ENCODE peak calls at places on chromosomes 6 and 20, in eight cellular contexts. One of them, this sample, is unnamed.

GRCh38 chr20:47489448-47489872 is 12.2 kb upstream of the NCOA3 start:
- DNase-seq in HS-5: no peak
- DNase-seq in Kasumi-1: peak
- DNase-seq in GM06990: peak
- DNase-seq in stromal cell of bone marrow: no peak
- DNase-seq in SK-MEL-5: no peak
- DNase-seq in AG08395: no peak
- DNase-seq in globus pallidus: peak
- DNase-seq in this sample: no peak

GRCh38 chr6:153568601-153569000 is 437.5 kb upstream of the RGS17 start:
- DNase-seq in SK-MEL-5: no peak
- DNase-seq in HS-5: peak
- DNase-seq in Kasumi-1: no peak
- DNase-seq in GM06990: no peak
- DNase-seq in AG08395: no peak
- DNase-seq in globus pallidus: no peak
- DNase-seq in stromal cell of bone marrow: peak
- DNase-seq in this sample: no peak

GRCh38 chr6:610882-611281 is 46.0 kb downstream of the HUS1B start:
- DNase-seq in globus pallidus: no peak
- DNase-seq in Kasumi-1: peak
- DNase-seq in HS-5: no peak
- DNase-seq in SK-MEL-5: no peak
- DNase-seq in stromal cell of bone marrow: no peak
- DNase-seq in GM06990: no peak
- DNase-seq in AG08395: no peak
- DNase-seq in this sample: no peak

GRCh38 chr6:21402368-21402767 is 191.2 kb upstream of the SOX4 start:
- DNase-seq in SK-MEL-5: no peak
- DNase-seq in globus pallidus: no peak
- DNase-seq in HS-5: peak
- DNase-seq in GM06990: peak
- DNase-seq in stromal cell of bone marrow: peak
- DNase-seq in Kasumi-1: no peak
- DNase-seq in AG08395: peak
- DNase-seq in this sample: no peak

GRCh38 chr20:44911264-44911921 is 1.5 kb downstream of the PABPC1L start:
- DNase-seq in AG08395: peak
- DNase-seq in HS-5: no peak
- DNase-seq in stromal cell of bone marrow: peak
- DNase-seq in globus pallidus: no peak
- DNase-seq in SK-MEL-5: peak
- DNase-seq in Kasumi-1: peak
- DNase-seq in GM06990: peak
- DNase-seq in this sample: peak

GRCh38 chr6:73511796-73512195 is 9.0 kb downstream of the EEF1A1 start:
- DNase-seq in SK-MEL-5: no peak
- DNase-seq in GM06990: no peak
- DNase-seq in Kasumi-1: no peak
- DNase-seq in HS-5: no peak
- DNase-seq in globus pallidus: no peak
- DNase-seq in AG08395: no peak
- DNase-seq in stromal cell of bone marrow: no peak
- DNase-seq in this sample: no peak

GRCh38 chr6:44003345-44004061 is 123.7 kb downstream of the MRPL14 start:
- DNase-seq in HS-5: no peak
- DNase-seq in Kasumi-1: no peak
- DNase-seq in AG08395: no peak
- DNase-seq in GM06990: peak
- DNase-seq in SK-MEL-5: no peak
- DNase-seq in globus pallidus: no peak
- DNase-seq in stromal cell of bone marrow: no peak
- DNase-seq in this sample: no peak

GRCh38 chr6:39076993-39077535 is 28.5 kb downstream of the GLP1R start:
- DNase-seq in HS-5: no peak
- DNase-seq in SK-MEL-5: no peak
- DNase-seq in AG08395: no peak
- DNase-seq in Kasumi-1: no peak
- DNase-seq in globus pallidus: no peak
- DNase-seq in stromal cell of bone marrow: no peak
- DNase-seq in GM06990: no peak
- DNase-seq in this sample: no peak

GRCh38 chr6:16154904-16155303 is 26.0 kb downstream of the MYLIP start:
- DNase-seq in AG08395: peak
- DNase-seq in HS-5: no peak
- DNase-seq in GM06990: no peak
- DNase-seq in globus pallidus: no peak
- DNase-seq in Kasumi-1: no peak
- DNase-seq in SK-MEL-5: no peak
- DNase-seq in stromal cell of bone marrow: peak
- DNase-seq in this sample: no peak

GRCh38 chr6:3456395-3456767 is 469 bp downstream of the SLC22A23 start:
- DNase-seq in Kasumi-1: no peak
- DNase-seq in stromal cell of bone marrow: no peak
- DNase-seq in HS-5: no peak
- DNase-seq in AG08395: peak
- DNase-seq in globus pallidus: no peak
- DNase-seq in GM06990: no peak
- DNase-seq in SK-MEL-5: no peak
- DNase-seq in this sample: peak

GRCh38 chr6:36821581-36822335 is 17.5 kb downstream of the CPNE5 start:
- DNase-seq in stromal cell of bone marrow: no peak
- DNase-seq in HS-5: no peak
- DNase-seq in globus pallidus: no peak
- DNase-seq in Kasumi-1: no peak
- DNase-seq in AG08395: no peak
- DNase-seq in SK-MEL-5: peak
- DNase-seq in GM06990: no peak
- DNase-seq in this sample: no peak

GRCh38 chr6:144758602-144759001 is 473.5 kb downstream of the UTRN start:
- DNase-seq in Kasumi-1: no peak
- DNase-seq in AG08395: no peak
- DNase-seq in stromal cell of bone marrow: no peak
- DNase-seq in GM06990: no peak
- DNase-seq in globus pallidus: no peak
- DNase-seq in SK-MEL-5: no peak
- DNase-seq in HS-5: no peak
- DNase-seq in this sample: no peak

GRCh38 chr20:49758781-49759180 is 45.1 kb upstream of the B4GALT5 start:
- DNase-seq in Kasumi-1: no peak
- DNase-seq in globus pallidus: no peak
- DNase-seq in AG08395: no peak
- DNase-seq in stromal cell of bone marrow: no peak
- DNase-seq in SK-MEL-5: no peak
- DNase-seq in GM06990: no peak
- DNase-seq in HS-5: no peak
- DNase-seq in this sample: no peak

GRCh38 chr6:42281016-42281533 is 63.4 kb upstream of the MRPS10 start:
- DNase-seq in stromal cell of bone marrow: no peak
- DNase-seq in Kasumi-1: no peak
- DNase-seq in globus pallidus: no peak
- DNase-seq in SK-MEL-5: no peak
- DNase-seq in AG08395: no peak
- DNase-seq in HS-5: no peak
- DNase-seq in GM06990: no peak
- DNase-seq in this sample: no peak

GRCh38 chr6:106161893-106162292 is 75.8 kb downstream of the PRDM1 start:
- DNase-seq in Kasumi-1: no peak
- DNase-seq in globus pallidus: no peak
- DNase-seq in GM06990: no peak
- DNase-seq in SK-MEL-5: no peak
- DNase-seq in stromal cell of bone marrow: no peak
- DNase-seq in AG08395: no peak
- DNase-seq in HS-5: no peak
- DNase-seq in this sample: no peak

GRCh38 chr6:89985744-89986493 is 91.7 kb downstream of the GJA10 start:
- DNase-seq in globus pallidus: peak
- DNase-seq in GM06990: no peak
- DNase-seq in SK-MEL-5: no peak
- DNase-seq in AG08395: peak
- DNase-seq in Kasumi-1: no peak
- DNase-seq in stromal cell of bone marrow: peak
- DNase-seq in HS-5: no peak
- DNase-seq in this sample: no peak

GRCh38 chr20:43750774-43751166 is 24.0 kb upstream of the GTSF1L start:
- DNase-seq in AG08395: no peak
- DNase-seq in globus pallidus: no peak
- DNase-seq in GM06990: no peak
- DNase-seq in SK-MEL-5: no peak
- DNase-seq in stromal cell of bone marrow: no peak
- DNase-seq in Kasumi-1: no peak
- DNase-seq in HS-5: no peak
- DNase-seq in this sample: no peak

GRCh38 chr6:125037826-125038225 is 75.6 kb downstream of the RNF217 start:
- DNase-seq in SK-MEL-5: no peak
- DNase-seq in AG08395: no peak
- DNase-seq in GM06990: no peak
- DNase-seq in HS-5: no peak
- DNase-seq in globus pallidus: no peak
- DNase-seq in stromal cell of bone marrow: no peak
- DNase-seq in Kasumi-1: no peak
- DNase-seq in this sample: no peak

GRCh38 chr6:32114853-32115252 is 5.7 kb upstream of the TNXB start:
- DNase-seq in globus pallidus: no peak
- DNase-seq in stromal cell of bone marrow: peak
- DNase-seq in HS-5: peak
- DNase-seq in AG08395: peak
- DNase-seq in SK-MEL-5: no peak
- DNase-seq in Kasumi-1: no peak
- DNase-seq in GM06990: no peak
- DNase-seq in this sample: no peak

GRCh38 chr6:1536526-1537429 is 72.9 kb upstream of the FOXC1 start:
- DNase-seq in SK-MEL-5: no peak
- DNase-seq in Kasumi-1: no peak
- DNase-seq in GM06990: no peak
- DNase-seq in AG08395: no peak
- DNase-seq in stromal cell of bone marrow: no peak
- DNase-seq in globus pallidus: no peak
- DNase-seq in HS-5: no peak
- DNase-seq in this sample: no peak

GRCh38 chr6:136344420-136344819 is 54.8 kb upstream of the BCLAF1 start:
- DNase-seq in Kasumi-1: no peak
- DNase-seq in stromal cell of bone marrow: peak
- DNase-seq in AG08395: no peak
- DNase-seq in HS-5: peak
- DNase-seq in globus pallidus: no peak
- DNase-seq in GM06990: no peak
- DNase-seq in SK-MEL-5: no peak
- DNase-seq in this sample: no peak

GRCh38 chr20:56328861-56329260 is 29.9 kb upstream of the FAM210B start:
- DNase-seq in Kasumi-1: peak
- DNase-seq in SK-MEL-5: peak
- DNase-seq in globus pallidus: no peak
- DNase-seq in AG08395: peak
- DNase-seq in HS-5: no peak
- DNase-seq in stromal cell of bone marrow: no peak
- DNase-seq in GM06990: no peak
- DNase-seq in this sample: no peak

GRCh38 chr6:89117285-89118108 is at the start of gene SRSF12:
- DNase-seq in HS-5: no peak
- DNase-seq in AG08395: peak
- DNase-seq in stromal cell of bone marrow: no peak
- DNase-seq in SK-MEL-5: no peak
- DNase-seq in GM06990: peak
- DNase-seq in globus pallidus: peak
- DNase-seq in Kasumi-1: peak
- DNase-seq in this sample: peak

GRCh38 chr20:51121901-51122412 is 99.0 kb upstream of the KCNG1 start:
- DNase-seq in HS-5: peak
- DNase-seq in GM06990: no peak
- DNase-seq in globus pallidus: no peak
- DNase-seq in AG08395: peak
- DNase-seq in SK-MEL-5: no peak
- DNase-seq in Kasumi-1: no peak
- DNase-seq in stromal cell of bone marrow: peak
- DNase-seq in this sample: no peak

GRCh38 chr20:59836768-59837167 is 96.7 kb downstream of the SYCP2 start:
- DNase-seq in GM06990: no peak
- DNase-seq in AG08395: no peak
- DNase-seq in stromal cell of bone marrow: no peak
- DNase-seq in SK-MEL-5: no peak
- DNase-seq in Kasumi-1: no peak
- DNase-seq in HS-5: no peak
- DNase-seq in globus pallidus: no peak
- DNase-seq in this sample: peak

GRCh38 chr6:150745896-150746295 is 119.6 kb upstream of the MTHFD1L start:
- DNase-seq in globus pallidus: no peak
- DNase-seq in Kasumi-1: no peak
- DNase-seq in GM06990: no peak
- DNase-seq in SK-MEL-5: no peak
- DNase-seq in stromal cell of bone marrow: no peak
- DNase-seq in HS-5: no peak
- DNase-seq in AG08395: no peak
- DNase-seq in this sample: no peak

GRCh38 chr6:40138273-40138720 is 204.0 kb upstream of the MOCS1 start:
- DNase-seq in GM06990: no peak
- DNase-seq in SK-MEL-5: no peak
- DNase-seq in globus pallidus: no peak
- DNase-seq in AG08395: no peak
- DNase-seq in Kasumi-1: no peak
- DNase-seq in HS-5: no peak
- DNase-seq in stromal cell of bone marrow: no peak
- DNase-seq in this sample: no peak

GRCh38 chr6:35259946-35260626 is 551 bp downstream of the ZNF76 start:
- DNase-seq in Kasumi-1: peak
- DNase-seq in AG08395: peak
- DNase-seq in globus pallidus: no peak
- DNase-seq in GM06990: peak
- DNase-seq in stromal cell of bone marrow: peak
- DNase-seq in HS-5: peak
- DNase-seq in SK-MEL-5: peak
- DNase-seq in this sample: no peak

GRCh38 chr6:51892339-51892738 is 195.1 kb downstream of the PKHD1 start:
- DNase-seq in stromal cell of bone marrow: no peak
- DNase-seq in AG08395: no peak
- DNase-seq in Kasumi-1: no peak
- DNase-seq in globus pallidus: no peak
- DNase-seq in HS-5: no peak
- DNase-seq in GM06990: no peak
- DNase-seq in SK-MEL-5: no peak
- DNase-seq in this sample: no peak

GRCh38 chr20:2797136-2797983 is 3.1 kb downstream of the CPXM1 start:
- DNase-seq in Kasumi-1: no peak
- DNase-seq in globus pallidus: no peak
- DNase-seq in AG08395: no peak
- DNase-seq in GM06990: no peak
- DNase-seq in HS-5: no peak
- DNase-seq in SK-MEL-5: no peak
- DNase-seq in stromal cell of bone marrow: no peak
- DNase-seq in this sample: no peak